ENCODE peak calls at places on chromosome 10, in seven cellular contexts. N is stimulated activated CD4-positive, alpha-beta T cell treated with anti-CD3 and anti-CD28 coated beads, Interleukin-1b, Interleukin-23, amount 100 ng/mL, for 1 hour; K is fibroblast of the aortic adventitia; R is Calu3; I is GM23248; E is kidney epithelial cell; O is ELF-1. P is an unnamed sample.

GRCh38 chr10:126959431-126959830 is 54.2 kb downstream of the DOCK1 start:
- DNase-seq in E (no peak), I (no peak), N (no peak), K (no peak), R (no peak), O (no peak), P (no peak)

GRCh38 chr10:86583983-86584382 is 62.4 kb upstream of the WAPL start:
- DNase-seq in E (no peak), I (no peak), K (no peak), O (peak), N (no peak), R (no peak), P (no peak)

GRCh38 chr10:124735491-124736286 is 8.5 kb downstream of the FAM53B start:
- DNase-seq in N (no peak), O (no peak), R (no peak), I (no peak), K (no peak), E (no peak), P (no peak)

GRCh38 chr10:76017026-76017732 is 585.8 kb downstream of the LRMDA start:
- DNase-seq in R (no peak), O (no peak), N (no peak), K (no peak), I (peak), E (no peak), P (no peak)

GRCh38 chr10:30017576-30017975 is 41.8 kb downstream of the JCAD start:
- DNase-seq in E (no peak), R (no peak), K (peak), N (no peak), O (no peak), I (no peak), P (no peak)

GRCh38 chr10:78526347-78526746 is 492.7 kb downstream of the RPS24 start:
- DNase-seq in R (no peak), K (no peak), I (no peak), O (no peak), E (no peak), N (no peak), P (no peak)

GRCh38 chr10:49071221-49071761 is 44.0 kb downstream of the VSTM4 start:
- DNase-seq in K (peak), E (no peak), O (no peak), I (peak), N (no peak), R (no peak), P (no peak)

GRCh38 chr10:90865400-90865799 is 6.4 kb upstream of the RPP30 start:
- DNase-seq in N (no peak), I (peak), E (no peak), O (no peak), K (peak), R (no peak), P (peak)

GRCh38 chr10:21208666-21209316 is 311.7 kb upstream of the NEBL start:
- DNase-seq in E (no peak), N (no peak), R (no peak), I (no peak), K (no peak), O (peak), P (no peak)

GRCh38 chr10:80153460-80153859 is 20.9 kb downstream of the PLAC9 start:
- DNase-seq in E (no peak), N (no peak), K (no peak), R (no peak), I (no peak), O (no peak), P (no peak)

GRCh38 chr10:125502276-125502675 is 180.7 kb downstream of the TEX36 start:
- DNase-seq in K (no peak), N (no peak), R (no peak), E (no peak), O (no peak), I (no peak), P (no peak)

GRCh38 chr10:131187274-131187673 is 124.2 kb downstream of the TCERG1L start:
- DNase-seq in O (no peak), K (no peak), R (no peak), N (no peak), E (no peak), I (no peak), P (no peak)

GRCh38 chr10:42454313-42454712 is 184.1 kb downstream of the ZNF33B start:
- DNase-seq in I (no peak), R (no peak), K (no peak), N (no peak), O (no peak), E (no peak), P (no peak)

GRCh38 chr10:23094786-23095403 is 484 bp upstream of the MSRB2 start:
- DNase-seq in R (no peak), E (no peak), I (no peak), K (no peak), N (no peak), O (no peak), P (no peak)

GRCh38 chr10:86439544-86439943 is 72.9 kb upstream of the GRID1 start:
- DNase-seq in I (peak), E (peak), R (peak), N (no peak), O (no peak), K (peak), P (peak)

GRCh38 chr10:14889318-14889717 is 10.7 kb downstream of the SUV39H2 start:
- DNase-seq in R (no peak), E (no peak), I (peak), O (no peak), N (no peak), K (peak), P (no peak)

GRCh38 chr10:87058171-87058570 is 36.5 kb downstream of the GLUD1 start:
- DNase-seq in E (no peak), R (no peak), I (no peak), K (no peak), N (no peak), O (no peak), P (no peak)

GRCh38 chr10:83706952-83707582 is 432.2 kb upstream of the GHITM start:
- DNase-seq in R (no peak), E (no peak), O (no peak), K (no peak), I (no peak), N (no peak), P (no peak)

GRCh38 chr10:72426982-72427381 is 72.3 kb upstream of the DNAJB12 start:
- DNase-seq in I (no peak), R (no peak), O (peak), N (no peak), E (no peak), K (no peak), P (no peak)

GRCh38 chr10:71239946-71240795 is 27.8 kb downstream of the UNC5B start:
- DNase-seq in R (no peak), K (no peak), O (no peak), I (no peak), E (no peak), N (no peak), P (no peak)

GRCh38 chr10:132044803-132045202 is 20.9 kb upstream of the JAKMIP3 start:
- DNase-seq in R (no peak), E (no peak), N (no peak), K (no peak), I (no peak), O (no peak), P (no peak)

GRCh38 chr10:99993994-99994689 is 15.6 kb downstream of the DNMBP start:
- DNase-seq in R (no peak), N (no peak), E (no peak), K (peak), I (peak), O (peak), P (peak)

GRCh38 chr10:86038371-86038770 is 328.2 kb downstream of the GRID1 start:
- DNase-seq in R (no peak), E (no peak), K (no peak), O (no peak), I (no peak), N (no peak), P (no peak)

GRCh38 chr10:121813211-121813812 is 114.5 kb downstream of the ATE1 start:
- DNase-seq in E (no peak), I (peak), N (no peak), R (no peak), O (no peak), K (peak), P (peak)

GRCh38 chr10:70376436-70377378 is 5.7 kb downstream of the LRRC20 start:
- DNase-seq in I (peak), K (no peak), E (no peak), O (no peak), N (no peak), R (no peak), P (peak)

GRCh38 chr10:91758303-91759146 is 39.7 kb upstream of the TNKS2 start:
- DNase-seq in I (peak), R (no peak), O (no peak), E (peak), K (peak), N (no peak), P (no peak)